ENCODE peak calls at places on chromosome 14, in six cellular contexts. O, P, M, N, Y and C are unnamed samples.

GRCh38 chr14:106511411-106512198 is 985.2 kb downstream of the TMEM121 start:
- DNase-seq in O (no peak), Y (no peak), N (no peak), M (no peak), P (no peak), C (no peak)

GRCh38 chr14:70333289-70333688 is 26.2 kb downstream of the COX16 start:
- DNase-seq in P (no peak), N (no peak), Y (no peak), O (no peak), M (no peak), C (no peak)

GRCh38 chr14:39025810-39026627 is 77.0 kb downstream of the SEC23A start:
- DNase-seq in P (no peak), O (peak), M (no peak), Y (no peak), N (no peak), C (no peak)

GRCh38 chr14:59679872-59680271 is 103.3 kb upstream of the CCDC175 start:
- DNase-seq in M (no peak), P (no peak), N (no peak), Y (no peak), O (peak), C (no peak)

GRCh38 chr14:72740504-72740961 is 153.4 kb downstream of the DPF3 start:
- DNase-seq in N (no peak), P (no peak), M (no peak), Y (no peak), O (no peak), C (no peak)

GRCh38 chr14:76056128-76056527 is 70.6 kb downstream of the IFT43 start:
- DNase-seq in O (peak), Y (no peak), P (peak), M (no peak), N (no peak), C (no peak)

GRCh38 chr14:96801931-96802330 is 4.7 kb downstream of the VRK1 start:
- DNase-seq in N (no peak), P (no peak), Y (no peak), M (no peak), O (no peak), C (no peak)

GRCh38 chr14:100155049-100155621 is 4.3 kb downstream of the DEGS2 start:
- DNase-seq in P (peak), O (peak), Y (no peak), N (no peak), M (no peak), C (peak)

GRCh38 chr14:71751264-71751663 is 181.0 kb upstream of the RGS6 start:
- DNase-seq in N (no peak), P (no peak), Y (no peak), M (no peak), O (no peak), C (no peak)

GRCh38 chr14:92440345-92441003 is 73.1 kb upstream of the RIN3 start:
- DNase-seq in Y (no peak), P (no peak), O (no peak), M (no peak), N (no peak), C (no peak)

GRCh38 chr14:74720526-74720925 is 7.6 kb downstream of the FCF1 start:
- DNase-seq in N (no peak), M (no peak), P (no peak), Y (no peak), O (peak), C (no peak)

GRCh38 chr14:105591052-105591451 is 64.7 kb downstream of the TMEM121 start:
- DNase-seq in N (no peak), P (no peak), O (no peak), Y (no peak), M (no peak), C (no peak)

GRCh38 chr14:56119221-56119967 is 1.2 kb downstream of the PELI2 start:
- DNase-seq in M (peak), O (peak), N (peak), Y (no peak), P (no peak), C (no peak)

GRCh38 chr14:31270196-31270772 is 62.7 kb upstream of the HECTD1 start:
- DNase-seq in M (no peak), O (peak), P (no peak), Y (no peak), N (no peak), C (no peak)

GRCh38 chr14:23578560-23579310 is at the start of gene JPH4:
- DNase-seq in Y (no peak), O (no peak), M (peak), P (no peak), N (no peak), C (no peak)

GRCh38 chr14:50425816-50426215 is 29.1 kb upstream of the CDKL1 start:
- DNase-seq in Y (no peak), O (peak), P (peak), N (no peak), M (no peak), C (no peak)